ENCODE peak calls at places on chromosome 12, in eight cellular contexts. One of them, this sample, is unnamed.

GRCh38 chr12:90922068-90922743 is 32.8 kb downstream of the CCER1 start:
- DNase-seq in IMR-90: peak; percentile 80
- DNase-seq in fibroblast of lung: peak; percentile 89
- DNase-seq in osteoblast: peak; percentile 47
- DNase-seq in neural progenitor cell: no peak
- DNase-seq in PC-3: peak; percentile 79
- DNase-seq in Karpas-422: no peak
- DNase-seq in K562: no peak
- DNase-seq in this sample: no peak

GRCh38 chr12:49012739-49013138 is 5.8 kb downstream of the PRKAG1 start:
- DNase-seq in IMR-90: no peak
- DNase-seq in Karpas-422: no peak
- DNase-seq in K562: no peak
- DNase-seq in PC-3: no peak
- DNase-seq in osteoblast: no peak
- DNase-seq in fibroblast of lung: no peak
- DNase-seq in neural progenitor cell: no peak
- DNase-seq in this sample: no peak

GRCh38 chr12:106954462-106955376 is 988 bp upstream of the TMEM263 start:
- DNase-seq in PC-3: no peak
- DNase-seq in IMR-90: peak; percentile 29
- DNase-seq in fibroblast of lung: peak; percentile 8
- DNase-seq in osteoblast: peak; percentile 73
- DNase-seq in K562: peak; percentile 46
- DNase-seq in Karpas-422: peak; percentile 45
- DNase-seq in neural progenitor cell: peak; percentile 25
- DNase-seq in this sample: peak; percentile 23

GRCh38 chr12:106085213-106085612 is 53.5 kb downstream of the NUAK1 start:
- DNase-seq in IMR-90: no peak
- DNase-seq in K562: no peak
- DNase-seq in PC-3: no peak
- DNase-seq in Karpas-422: no peak
- DNase-seq in fibroblast of lung: no peak
- DNase-seq in neural progenitor cell: no peak
- DNase-seq in osteoblast: no peak
- DNase-seq in this sample: no peak

GRCh38 chr12:3101309-3102022 is 24.3 kb downstream of the TSPAN9 start:
- DNase-seq in PC-3: peak; percentile 60
- DNase-seq in K562: no peak
- DNase-seq in osteoblast: peak; percentile 73
- DNase-seq in Karpas-422: no peak
- DNase-seq in IMR-90: peak; percentile 57
- DNase-seq in neural progenitor cell: peak; percentile 24
- DNase-seq in fibroblast of lung: no peak
- DNase-seq in this sample: no peak

GRCh38 chr12:40207551-40207950 is 17.2 kb upstream of the LRRK2 start:
- DNase-seq in K562: no peak
- DNase-seq in neural progenitor cell: no peak
- DNase-seq in osteoblast: no peak
- DNase-seq in IMR-90: no peak
- DNase-seq in fibroblast of lung: no peak
- DNase-seq in Karpas-422: no peak
- DNase-seq in PC-3: peak; percentile 13
- DNase-seq in this sample: no peak

GRCh38 chr12:48194780-48195179 is 8.3 kb downstream of the OR10AD1 start:
- DNase-seq in IMR-90: no peak
- DNase-seq in K562: no peak
- DNase-seq in PC-3: peak; percentile 55
- DNase-seq in osteoblast: no peak
- DNase-seq in neural progenitor cell: no peak
- DNase-seq in fibroblast of lung: no peak
- DNase-seq in Karpas-422: no peak
- DNase-seq in this sample: no peak

GRCh38 chr12:126907900-126908764 is 1358.8 kb upstream of the TMEM132C start:
- DNase-seq in K562: peak; percentile 64
- DNase-seq in neural progenitor cell: no peak
- DNase-seq in PC-3: no peak
- DNase-seq in Karpas-422: no peak
- DNase-seq in fibroblast of lung: no peak
- DNase-seq in IMR-90: no peak
- DNase-seq in osteoblast: no peak
- DNase-seq in this sample: no peak

GRCh38 chr12:3622732-3623690 is 129.9 kb downstream of the CRACR2A start:
- DNase-seq in Karpas-422: no peak
- DNase-seq in K562: no peak
- DNase-seq in neural progenitor cell: no peak
- DNase-seq in IMR-90: no peak
- DNase-seq in osteoblast: peak; percentile 36
- DNase-seq in fibroblast of lung: no peak
- DNase-seq in PC-3: no peak
- DNase-seq in this sample: no peak

GRCh38 chr12:5716991-5717390 is 228.1 kb downstream of the ANO2 start:
- DNase-seq in IMR-90: no peak
- DNase-seq in PC-3: no peak
- DNase-seq in K562: no peak
- DNase-seq in osteoblast: no peak
- DNase-seq in fibroblast of lung: no peak
- DNase-seq in neural progenitor cell: no peak
- DNase-seq in Karpas-422: no peak
- DNase-seq in this sample: no peak

GRCh38 chr12:66170606-66171005 is 810 bp upstream of the TMBIM4 start:
- DNase-seq in K562: no peak
- DNase-seq in PC-3: no peak
- DNase-seq in IMR-90: no peak
- DNase-seq in osteoblast: no peak
- DNase-seq in Karpas-422: no peak
- DNase-seq in neural progenitor cell: no peak
- DNase-seq in fibroblast of lung: no peak
- DNase-seq in this sample: no peak

GRCh38 chr12:57377103-57377840 is 53.6 kb downstream of the R3HDM2 start:
- DNase-seq in K562: peak; percentile 56
- DNase-seq in neural progenitor cell: no peak
- DNase-seq in Karpas-422: no peak
- DNase-seq in osteoblast: no peak
- DNase-seq in PC-3: peak; percentile 60
- DNase-seq in fibroblast of lung: no peak
- DNase-seq in IMR-90: no peak
- DNase-seq in this sample: peak; percentile 41

GRCh38 chr12:104215638-104216297 is at the start of gene TXNRD1:
- DNase-seq in fibroblast of lung: peak; percentile 81
- DNase-seq in Karpas-422: peak; percentile 90
- DNase-seq in osteoblast: peak; percentile 95
- DNase-seq in PC-3: no peak
- DNase-seq in neural progenitor cell: peak; percentile 94
- DNase-seq in IMR-90: peak; percentile 76
- DNase-seq in K562: peak; percentile 84
- DNase-seq in this sample: peak; percentile 93

GRCh38 chr12:68831751-68832503 is 23.9 kb downstream of the MDM2 start:
- DNase-seq in fibroblast of lung: no peak
- DNase-seq in osteoblast: no peak
- DNase-seq in Karpas-422: no peak
- DNase-seq in PC-3: no peak
- DNase-seq in neural progenitor cell: no peak
- DNase-seq in IMR-90: no peak
- DNase-seq in K562: no peak
- DNase-seq in this sample: no peak

GRCh38 chr12:68828669-68829068 is 20.7 kb downstream of the MDM2 start:
- DNase-seq in osteoblast: no peak
- DNase-seq in IMR-90: no peak
- DNase-seq in K562: no peak
- DNase-seq in PC-3: no peak
- DNase-seq in fibroblast of lung: no peak
- DNase-seq in neural progenitor cell: no peak
- DNase-seq in Karpas-422: no peak
- DNase-seq in this sample: no peak

GRCh38 chr12:68833508-68833907 is 25.5 kb downstream of the MDM2 start:
- DNase-seq in neural progenitor cell: no peak
- DNase-seq in osteoblast: no peak
- DNase-seq in IMR-90: no peak
- DNase-seq in K562: no peak
- DNase-seq in PC-3: no peak
- DNase-seq in Karpas-422: no peak
- DNase-seq in fibroblast of lung: no peak
- DNase-seq in this sample: no peak

GRCh38 chr12:68832504-68832867 is 24.5 kb downstream of the MDM2 start:
- DNase-seq in neural progenitor cell: no peak
- DNase-seq in Karpas-422: no peak
- DNase-seq in osteoblast: no peak
- DNase-seq in PC-3: no peak
- DNase-seq in fibroblast of lung: no peak
- DNase-seq in IMR-90: no peak
- DNase-seq in K562: no peak
- DNase-seq in this sample: no peak

GRCh38 chr12:68831272-68831671 is 23.3 kb downstream of the MDM2 start:
- DNase-seq in Karpas-422: no peak
- DNase-seq in K562: no peak
- DNase-seq in IMR-90: no peak
- DNase-seq in fibroblast of lung: no peak
- DNase-seq in osteoblast: no peak
- DNase-seq in PC-3: no peak
- DNase-seq in neural progenitor cell: peak; percentile 8
- DNase-seq in this sample: no peak
- H4K20me1 ChIP-seq in Karpas-422: no peaks in the 10 kb centered on the region
- H4K20me1 ChIP-seq in K562: no peaks in the 10 kb centered on the region
- H4K20me1 ChIP-seq in IMR-90: peaks cover 54% of the 10 kb centered on the region
- H4K20me1 ChIP-seq in fibroblast of lung: no peaks in the 10 kb centered on the region
- H4K20me1 ChIP-seq in osteoblast: peaks cover 28% of the 10 kb centered on the region
- H4K20me1 ChIP-seq in PC-3: no peaks in the 10 kb centered on the region
- H4K20me1 ChIP-seq in neural progenitor cell: peaks cover 5% of the 10 kb centered on the region
- H4K20me1 ChIP-seq in this sample: peaks cover 10% of the 10 kb centered on the region

GRCh38 chr12:89355243-89356068 is 3.2 kb upstream of the DUSP6 start:
- DNase-seq in K562: no peak
- DNase-seq in Karpas-422: no peak
- DNase-seq in PC-3: no peak
- DNase-seq in neural progenitor cell: peak; percentile 16
- DNase-seq in IMR-90: no peak
- DNase-seq in osteoblast: no peak
- DNase-seq in fibroblast of lung: peak; percentile 40
- DNase-seq in this sample: no peak
- H3K4me3 ChIP-seq in K562: no peak overlapping the region
- H3K4me3 ChIP-seq in Karpas-422: no peak overlapping the region
- H3K4me3 ChIP-seq in PC-3: peak overlapping the region; percentile 77
- H3K4me3 ChIP-seq in neural progenitor cell: peak overlapping the region; percentile 63
- H3K4me3 ChIP-seq in IMR-90: peak overlapping the region; percentile 75
- H3K4me3 ChIP-seq in osteoblast: peak overlapping the region; percentile 82
- H3K4me3 ChIP-seq in fibroblast of lung: peak overlapping the region; percentile 61
- H3K4me3 ChIP-seq in this sample: peak overlapping the region; percentile 72

GRCh38 chr12:47194501-47194900 is 114.7 kb upstream of the AMIGO2 start:
- DNase-seq in osteoblast: no peak
- DNase-seq in fibroblast of lung: no peak
- DNase-seq in neural progenitor cell: no peak
- DNase-seq in K562: peak; percentile 20
- DNase-seq in IMR-90: no peak
- DNase-seq in Karpas-422: no peak
- DNase-seq in PC-3: no peak
- DNase-seq in this sample: no peak

GRCh38 chr12:47190905-47191304 is 111.1 kb upstream of the AMIGO2 start:
- DNase-seq in neural progenitor cell: no peak
- DNase-seq in fibroblast of lung: no peak
- DNase-seq in K562: no peak
- DNase-seq in IMR-90: no peak
- DNase-seq in osteoblast: no peak
- DNase-seq in PC-3: no peak
- DNase-seq in Karpas-422: no peak
- DNase-seq in this sample: no peak

GRCh38 chr12:47190271-47190750 is 110.6 kb upstream of the AMIGO2 start:
- DNase-seq in osteoblast: no peak
- DNase-seq in neural progenitor cell: no peak
- DNase-seq in Karpas-422: no peak
- DNase-seq in PC-3: peak; percentile 56
- DNase-seq in fibroblast of lung: no peak
- DNase-seq in K562: no peak
- DNase-seq in IMR-90: peak; percentile 74
- DNase-seq in this sample: no peak

GRCh38 chr12:47192046-47192445 is 112.3 kb upstream of the AMIGO2 start:
- DNase-seq in osteoblast: no peak
- DNase-seq in K562: no peak
- DNase-seq in neural progenitor cell: no peak
- DNase-seq in Karpas-422: no peak
- DNase-seq in PC-3: no peak
- DNase-seq in IMR-90: no peak
- DNase-seq in fibroblast of lung: no peak
- DNase-seq in this sample: no peak

DNA sequence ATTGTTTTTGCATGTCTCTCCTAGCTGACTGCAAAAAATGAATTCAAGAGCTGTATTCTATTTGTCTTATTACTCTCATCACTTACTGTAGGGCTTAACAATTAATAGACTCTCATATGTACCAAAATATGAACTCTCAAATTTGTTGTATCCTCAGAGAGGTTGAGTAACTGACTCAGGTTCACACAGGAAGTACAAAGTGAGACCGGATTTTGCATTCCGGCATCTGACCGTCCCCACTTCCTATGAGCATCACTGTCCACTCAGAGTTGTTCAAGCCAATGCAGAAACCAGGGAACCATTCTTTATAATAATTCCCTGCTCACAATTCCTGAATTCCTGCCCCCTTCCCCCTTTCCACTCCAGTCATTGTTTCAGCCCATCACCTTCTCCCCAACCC is 113.3 kb upstream of the AMIGO2 start:
- DNase-seq in Karpas-422: no peak
- DNase-seq in IMR-90: no peak
- DNase-seq in fibroblast of lung: no peak
- DNase-seq in neural progenitor cell: no peak
- DNase-seq in K562: no peak
- DNase-seq in PC-3: no peak
- DNase-seq in osteoblast: no peak
- DNase-seq in this sample: no peak
- H3K27ac ChIP-seq in Karpas-422: peak overlapping the region; percentile 64
- H3K27ac ChIP-seq in IMR-90: no peak overlapping the region
- H3K27ac ChIP-seq in fibroblast of lung: no peak overlapping the region
- H3K27ac ChIP-seq in neural progenitor cell: no peak overlapping the region
- H3K27ac ChIP-seq in K562: no peak overlapping the region
- H3K27ac ChIP-seq in PC-3: no peak overlapping the region
- H3K27ac ChIP-seq in osteoblast: no peak overlapping the region
- H3K27ac ChIP-seq in this sample: no peak overlapping the region

GRCh38 chr12:96352161-96352835 is 47.9 kb downstream of the CDK17 start:
- DNase-seq in IMR-90: no peak
- DNase-seq in fibroblast of lung: no peak
- DNase-seq in PC-3: no peak
- DNase-seq in Karpas-422: no peak
- DNase-seq in osteoblast: no peak
- DNase-seq in neural progenitor cell: no peak
- DNase-seq in K562: no peak
- DNase-seq in this sample: no peak
- H4K20me1 ChIP-seq in IMR-90: peaks cover 78% of the 10 kb centered on the region
- H4K20me1 ChIP-seq in fibroblast of lung: no peaks in the 10 kb centered on the region
- H4K20me1 ChIP-seq in PC-3: peaks cover 44% of the 10 kb centered on the region
- H4K20me1 ChIP-seq in Karpas-422: no peaks in the 10 kb centered on the region
- H4K20me1 ChIP-seq in osteoblast: peaks cover 63% of the 10 kb centered on the region
- H4K20me1 ChIP-seq in neural progenitor cell: peaks cover 41% of the 10 kb centered on the region
- H4K20me1 ChIP-seq in K562: peaks cover 10% of the 10 kb centered on the region
- H4K20me1 ChIP-seq in this sample: peaks cover 19% of the 10 kb centered on the region

This sample was measured in hepatocyte.